ENCODE peak calls at places on chromosome 19, in ten cellular contexts. T, J, U, W, K, N, B, F, L and M are unnamed samples.

GRCh38 chr19:49712397-49712859 is 21.5 kb downstream of the CPT1C start:
- DNase-seq in T (peak), J (peak), U (no peak), W (peak), K (peak), N (peak), B (peak), F (no peak), L (peak), M (no peak)

GRCh38 chr19:35249146-35249847 is 495 bp downstream of the LSR start:
- DNase-seq in T (no peak), J (no peak), U (no peak), W (no peak), K (peak), N (peak), B (peak), F (no peak), L (no peak), M (no peak)

GRCh38 chr19:3506384-3507340 is 551 bp downstream of the FZR1 start:
- DNase-seq in T (no peak), J (no peak), U (no peak), W (peak), K (peak), N (peak), B (peak), F (peak), L (peak), M (peak)

GRCh38 chr19:56668676-56669075 is 2.9 kb downstream of the ZNF835 start:
- DNase-seq in T (no peak), J (no peak), U (no peak), W (no peak), K (no peak), N (no peak), B (no peak), F (no peak), L (no peak), M (no peak)

GRCh38 chr19:38834590-38834989 is 3.0 kb upstream of the ECH1 start:
- DNase-seq in T (no peak), J (no peak), U (no peak), W (no peak), K (no peak), N (no peak), B (no peak), F (no peak), L (no peak), M (no peak)

GRCh38 chr19:3403489-3404323 is 37.3 kb downstream of the NFIC start:
- DNase-seq in T (peak), J (peak), U (peak), W (peak), K (peak), N (peak), B (peak), F (peak), L (peak), M (peak)

GRCh38 chr19:2483084-2483483 is 7.2 kb downstream of the GADD45B start:
- DNase-seq in T (no peak), J (no peak), U (no peak), W (no peak), K (no peak), N (no peak), B (no peak), F (no peak), L (no peak), M (no peak)

GRCh38 chr19:10706990-10707389 is 5.8 kb downstream of the QTRT1 start:
- DNase-seq in T (no peak), J (peak), U (no peak), W (no peak), K (no peak), N (no peak), B (no peak), F (no peak), L (no peak), M (no peak)

GRCh38 chr19:10006335-10006708 is 4.0 kb downstream of the COL5A3 start:
- DNase-seq in T (peak), J (peak), U (no peak), W (peak), K (no peak), N (no peak), B (peak), F (no peak), L (peak), M (no peak)

GRCh38 chr19:23283925-23284324 is 33.7 kb upstream of the ZNF724 start:
- DNase-seq in T (peak), J (peak), U (peak), W (peak), K (peak), N (peak), B (no peak), F (peak), L (peak), M (no peak)

GRCh38 chr19:46428278-46429141 is at the start of gene PNMA8C:
- DNase-seq in T (peak), J (peak), U (no peak), W (peak), K (peak), N (peak), B (peak), F (peak), L (no peak), M (peak)

GRCh38 chr19:47518139-47518538 is 3.3 kb upstream of the NAPA start:
- DNase-seq in T (no peak), J (no peak), U (no peak), W (no peak), K (no peak), N (no peak), B (no peak), F (no peak), L (no peak), M (no peak)

GRCh38 chr19:30556230-30556711 is 184.1 kb downstream of the ZNF536 start:
- DNase-seq in T (no peak), J (no peak), U (no peak), W (no peak), K (no peak), N (no peak), B (no peak), F (no peak), L (no peak), M (no peak)

GRCh38 chr19:56748443-56748842 is 76.9 kb upstream of the ZNF835 start:
- DNase-seq in T (no peak), J (no peak), U (no peak), W (no peak), K (peak), N (peak), B (no peak), F (no peak), L (peak), M (no peak)

GRCh38 chr19:57099199-57099661 is 20.6 kb upstream of the USP29 start:
- DNase-seq in T (peak), J (peak), U (no peak), W (no peak), K (peak), N (peak), B (peak), F (peak), L (peak), M (peak)

GRCh38 chr19:3471954-3472655 is 8.2 kb downstream of the SMIM24 start:
- DNase-seq in T (peak), J (no peak), U (peak), W (no peak), K (peak), N (peak), B (peak), F (peak), L (peak), M (no peak)

GRCh38 chr19:28553005-28553404 is 659.9 kb downstream of the UQCRFS1 start:
- DNase-seq in T (no peak), J (no peak), U (no peak), W (no peak), K (no peak), N (peak), B (no peak), F (no peak), L (no peak), M (no peak)

GRCh38 chr19:558770-559439 is 13.5 kb upstream of the BSG start:
- DNase-seq in T (peak), J (peak), U (no peak), W (peak), K (no peak), N (no peak), B (peak), F (peak), L (no peak), M (peak)

GRCh38 chr19:47686679-47687450 is 26.4 kb upstream of the EHD2 start:
- DNase-seq in T (no peak), J (no peak), U (no peak), W (no peak), K (no peak), N (no peak), B (no peak), F (no peak), L (no peak), M (no peak)

GRCh38 chr19:32748497-32748896 is 28.9 kb downstream of the TDRD12 start:
- DNase-seq in T (no peak), J (no peak), U (no peak), W (no peak), K (no peak), N (peak), B (no peak), F (no peak), L (no peak), M (no peak)

GRCh38 chr19:57302020-57302465 is 18.2 kb upstream of the ZNF543 start:
- DNase-seq in T (no peak), J (peak), U (no peak), W (peak), K (no peak), N (no peak), B (no peak), F (no peak), L (no peak), M (no peak)

GRCh38 chr19:18446811-18447359 is 9.0 kb upstream of the ISYNA1 start:
- DNase-seq in T (no peak), J (no peak), U (no peak), W (no peak), K (no peak), N (no peak), B (no peak), F (no peak), L (no peak), M (peak)
- TF ChIP-seq CTCF in T (no peak), J (no peak), U (no peak), W (no peak), K (no peak), N (no peak), B (no peak), F (no peak), L (no peak), M (no peak)

GRCh38 chr19:6484251-6484650 is 2.7 kb upstream of the DENND1C start:
- DNase-seq in T (no peak), J (no peak), U (no peak), W (no peak), K (no peak), N (no peak), B (no peak), F (no peak), L (no peak), M (no peak)

GRCh38 chr19:6483235-6483634 is 1.6 kb upstream of the DENND1C start:
- DNase-seq in T (no peak), J (no peak), U (no peak), W (no peak), K (no peak), N (no peak), B (no peak), F (no peak), L (no peak), M (no peak)

GRCh38 chr19:6481541-6482342 is at the start of gene DENND1C:
- DNase-seq in T (no peak), J (no peak), U (no peak), W (no peak), K (no peak), N (peak), B (no peak), F (peak), L (peak), M (peak)

GRCh38 chr19:6482343-6482686 is 728 bp upstream of the DENND1C start:
- DNase-seq in T (no peak), J (no peak), U (no peak), W (no peak), K (no peak), N (no peak), B (no peak), F (no peak), L (no peak), M (no peak)

DNA sequence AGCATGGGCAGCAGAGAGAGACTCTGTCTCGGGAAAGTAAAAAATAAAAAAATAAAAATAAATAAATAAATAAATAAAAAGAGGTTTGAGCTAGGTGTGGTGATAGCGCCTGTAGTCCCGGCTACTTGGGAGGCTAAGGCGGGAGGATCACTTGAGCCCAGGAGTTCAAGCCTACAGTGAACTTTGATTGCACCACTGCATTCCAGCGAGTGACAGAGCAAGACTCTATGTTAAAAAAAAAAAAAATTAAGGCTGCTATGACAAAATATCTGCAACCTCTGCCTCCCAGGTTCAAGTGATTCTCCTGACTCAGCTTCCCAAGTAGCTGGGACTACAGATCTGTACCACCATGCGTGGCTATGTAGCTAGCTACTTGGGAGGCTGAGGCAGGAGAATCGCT is 3.2 kb upstream of the DENND1C start:
- DNase-seq in T (no peak), J (no peak), U (no peak), W (no peak), K (no peak), N (no peak), B (no peak), F (no peak), L (no peak), M (no peak)
- TF ChIP-seq POLR2A in T (no peak), J (no peak), U (no peak), W (no peak), K (no peak), N (no peak), B (no peak), F (no peak), L (no peak), M (no peak)

GRCh38 chr19:43626838-43627237 is 7.4 kb upstream of the ZNF428 start:
- DNase-seq in T (no peak), J (no peak), U (no peak), W (no peak), K (no peak), N (no peak), B (no peak), F (no peak), L (no peak), M (no peak)
- H3K4me3 ChIP-seq in T (no peak), J (no peak), U (no peak), W (no peak), K (no peak), N (no peak), B (no peak), F (no peak), L (no peak), M (no peak)

GRCh38 chr19:19776206-19777008 is 43.5 kb upstream of the ZNF14 start:
- DNase-seq in T (peak), J (peak), U (peak), W (peak), K (peak), N (peak), B (peak), F (peak), L (peak), M (peak)
- TF ChIP-seq CTCF in T (no peak), J (no peak), U (no peak), W (no peak), K (no peak), N (no peak), B (no peak), F (no peak), L (peak), M (peak)

DNA sequence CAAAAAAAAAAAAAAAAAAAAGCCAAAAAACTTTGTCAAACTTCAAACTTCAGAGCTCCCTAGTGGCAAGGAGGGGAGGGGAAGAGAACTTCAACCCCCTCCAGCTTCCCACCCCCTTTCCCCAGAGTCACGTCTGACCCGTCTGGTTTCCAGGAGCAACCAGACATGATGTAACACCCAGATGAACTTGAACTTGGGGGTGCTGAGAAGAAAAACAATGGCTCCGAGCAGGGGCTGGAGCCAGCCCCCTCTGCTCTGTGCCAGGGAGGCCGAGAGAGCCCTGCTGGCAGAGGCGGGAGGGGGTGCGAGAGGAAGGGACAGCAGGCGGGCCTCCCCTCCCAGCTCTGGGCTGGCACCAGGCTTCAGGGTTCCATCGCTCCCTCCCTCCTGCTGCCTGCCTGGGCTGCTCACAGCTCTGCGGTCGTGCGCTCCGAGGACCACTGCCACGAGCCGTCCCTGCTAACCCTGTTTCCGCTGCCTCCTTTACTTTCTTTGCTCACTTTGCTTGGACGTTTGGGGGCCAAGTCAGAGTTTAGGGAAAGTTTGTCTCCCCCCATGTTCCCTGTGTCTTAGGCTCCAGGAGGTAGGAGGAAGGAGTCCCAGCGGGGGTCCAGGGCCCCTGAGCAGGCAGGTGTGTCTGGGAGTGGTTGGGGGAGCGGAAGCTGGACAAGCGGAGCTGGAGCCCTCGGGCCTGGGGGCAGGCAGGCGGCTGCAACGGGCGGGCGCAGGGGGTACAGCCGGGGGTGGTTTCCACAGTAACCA is 11.1 kb downstream of the LYL1 start:
- DNase-seq in T (peak), J (peak), U (no peak), W (peak), K (no peak), N (no peak), B (peak), F (no peak), L (peak), M (peak)
- TF ChIP-seq POLR2A in T (no peak), J (no peak), U (no peak), W (no peak), K (no peak), N (no peak), B (no peak), F (no peak), L (no peak), M (no peak)

GRCh38 chr19:13169769-13170168 is 19.6 kb downstream of the IER2 start:
- DNase-seq in T (no peak), J (peak), U (peak), W (peak), K (no peak), N (no peak), B (no peak), F (peak), L (no peak), M (no peak)
- H3K4me3 ChIP-seq in T (no peak), J (no peak), U (no peak), W (no peak), K (no peak), N (no peak), B (no peak), F (no peak), L (no peak), M (no peak)